ENCODE peak calls at places on chromosomes 11 and 22, in four cellular contexts. L is A549, C is K562, T is GM12878. R is an unnamed sample.

GRCh38 chr11:64152841-64153691 is 12.8 kb downstream of the MACROD1 start:
- DNase-seq in L (peak), C (peak), T (no peak), R (peak)

GRCh38 chr11:114259551-114259983 is 36.6 kb upstream of the NNMT start:
- DNase-seq in C (no peak), T (no peak), L (no peak), R (no peak)

GRCh38 chr22:27108425-27109114 is 451.2 kb downstream of the MIAT start:
- DNase-seq in C (no peak), T (no peak), L (no peak), R (no peak)

GRCh38 chr22:43998865-43999264 is 25.2 kb upstream of the PARVB start:
- DNase-seq in T (no peak), C (no peak), L (no peak), R (no peak)

GRCh38 chr11:71420455-71421241 is 27.5 kb downstream of the DHCR7 start:
- DNase-seq in C (peak), T (peak), L (peak), R (peak)

GRCh38 chr11:57798905-57799559 is 37.4 kb downstream of the CTNND1 start:
- DNase-seq in T (no peak), L (no peak), C (peak), R (peak)

GRCh38 chr11:95671768-95672167 is 117.8 kb downstream of the FAM76B start:
- DNase-seq in T (no peak), L (no peak), C (no peak), R (no peak)

GRCh38 chr11:59097113-59097708 is 9.8 kb upstream of the FAM111B start:
- DNase-seq in C (peak), L (no peak), T (no peak), R (peak)

GRCh38 chr11:133710681-133711240 is 134.6 kb downstream of the SPATA19 start:
- DNase-seq in T (no peak), L (no peak), C (no peak), R (no peak)

GRCh38 chr11:73366265-73366610 is 10.0 kb upstream of the RELT start:
- DNase-seq in T (no peak), C (no peak), L (no peak), R (no peak)

GRCh38 chr11:8833568-8834275 is 77.3 kb upstream of the AKIP1 start:
- DNase-seq in T (no peak), L (no peak), C (no peak), R (no peak)

GRCh38 chr22:20296598-20296997 is 23.3 kb downstream of the DGCR6L start:
- DNase-seq in T (no peak), C (no peak), L (no peak), R (no peak)

GRCh38 chr11:1486054-1486825 is at the start of gene MOB2:
- DNase-seq in T (no peak), C (peak), L (no peak), R (no peak)
- TF ChIP-seq POLR2AphosphoS2 in T (no peak), C (no peak), L (no peak), R (no peak)

DNA sequence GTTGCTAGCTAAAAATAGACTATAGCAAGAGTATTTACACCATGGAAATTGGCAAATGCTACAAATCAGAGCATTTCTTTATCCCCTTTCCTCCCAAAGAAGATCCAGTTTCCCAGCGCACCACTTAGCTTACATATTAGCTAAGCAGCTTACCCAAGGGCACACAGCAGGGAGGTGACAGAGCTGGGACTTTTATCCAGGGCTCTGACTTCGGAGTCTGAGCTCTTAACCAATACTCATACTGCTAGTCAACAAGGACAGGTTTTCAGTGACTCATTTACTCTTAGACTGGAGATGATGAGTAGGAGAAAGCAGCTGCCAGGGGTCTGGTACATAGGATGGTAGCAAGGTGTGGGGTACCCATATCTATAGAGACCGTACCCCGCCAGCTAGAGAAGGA is 38.4 kb downstream of the NAV2 start:
- DNase-seq in C (no peak), L (no peak), T (no peak), R (no peak)
- TF ChIP-seq POLR2AphosphoS2 in C (no peak), L (no peak), T (no peak), R (no peak)

GRCh38 chr11:111378773-111379499 is at the start of gene POU2AF1:
- DNase-seq in C (no peak), T (peak), L (no peak), R (no peak)
- TF ChIP-seq POLR2AphosphoS2 in C (no peak), T (peak), L (no peak), R (no peak)

DNA sequence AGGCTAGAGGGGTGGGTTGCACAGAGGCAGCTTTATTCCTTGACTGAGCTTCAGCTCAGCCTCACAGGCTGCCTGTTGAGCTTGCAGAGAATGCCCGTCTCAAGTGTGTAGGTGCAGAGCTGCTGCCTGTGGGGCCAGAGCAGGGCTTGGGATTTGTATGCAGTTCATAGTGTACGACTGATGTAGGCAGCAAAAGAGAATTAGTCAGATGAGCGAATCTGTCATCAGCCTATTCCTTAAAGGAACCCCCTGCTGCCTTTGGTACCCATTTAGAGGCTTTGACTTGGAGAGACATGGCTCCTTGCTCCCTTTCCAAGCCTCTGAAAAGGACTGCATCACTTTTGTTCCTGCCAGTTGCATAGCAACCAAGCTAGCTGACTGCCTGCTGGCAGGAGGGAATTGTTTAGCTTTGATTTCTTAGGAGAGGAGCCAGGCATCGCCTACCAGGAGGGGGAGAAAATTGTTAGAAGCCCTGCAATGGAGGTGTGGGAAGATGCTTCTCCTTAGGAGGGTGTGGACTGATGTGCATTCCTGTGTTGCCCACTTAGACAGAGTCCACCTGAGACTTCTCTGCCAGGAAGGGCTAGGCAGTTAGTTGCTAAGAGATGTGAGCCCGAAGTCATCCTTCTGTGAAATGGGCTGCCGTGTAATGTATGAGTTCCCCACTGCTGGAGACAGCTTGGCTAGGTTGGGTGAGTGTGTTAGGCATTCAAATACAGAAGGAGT is 10.9 kb downstream of the ACO2 start:
- DNase-seq in T (no peak), L (no peak), C (no peak), R (no peak)
- TF ChIP-seq POLR2AphosphoS2 in T (no peak), L (no peak), C (no peak), R (no peak)

GRCh38 chr22:33919591-33920501 is at the start of gene LARGE1:
- DNase-seq in C (peak), T (no peak), L (peak), R (peak)
- TF ChIP-seq POLR2AphosphoS2 in C (no peak), T (no peak), L (no peak), R (no peak)

GRCh38 chr11:120318906-120319305 is 6.2 kb upstream of the TLCD5 start:
- DNase-seq in C (no peak), L (no peak), T (no peak), R (no peak)

GRCh38 chr11:120314861-120315260 is 10.2 kb upstream of the TLCD5 start:
- DNase-seq in T (no peak), C (no peak), L (no peak), R (no peak)

GRCh38 chr11:120317689-120318195 is 7.4 kb upstream of the TLCD5 start:
- DNase-seq in C (no peak), T (no peak), L (no peak), R (no peak)

DNA sequence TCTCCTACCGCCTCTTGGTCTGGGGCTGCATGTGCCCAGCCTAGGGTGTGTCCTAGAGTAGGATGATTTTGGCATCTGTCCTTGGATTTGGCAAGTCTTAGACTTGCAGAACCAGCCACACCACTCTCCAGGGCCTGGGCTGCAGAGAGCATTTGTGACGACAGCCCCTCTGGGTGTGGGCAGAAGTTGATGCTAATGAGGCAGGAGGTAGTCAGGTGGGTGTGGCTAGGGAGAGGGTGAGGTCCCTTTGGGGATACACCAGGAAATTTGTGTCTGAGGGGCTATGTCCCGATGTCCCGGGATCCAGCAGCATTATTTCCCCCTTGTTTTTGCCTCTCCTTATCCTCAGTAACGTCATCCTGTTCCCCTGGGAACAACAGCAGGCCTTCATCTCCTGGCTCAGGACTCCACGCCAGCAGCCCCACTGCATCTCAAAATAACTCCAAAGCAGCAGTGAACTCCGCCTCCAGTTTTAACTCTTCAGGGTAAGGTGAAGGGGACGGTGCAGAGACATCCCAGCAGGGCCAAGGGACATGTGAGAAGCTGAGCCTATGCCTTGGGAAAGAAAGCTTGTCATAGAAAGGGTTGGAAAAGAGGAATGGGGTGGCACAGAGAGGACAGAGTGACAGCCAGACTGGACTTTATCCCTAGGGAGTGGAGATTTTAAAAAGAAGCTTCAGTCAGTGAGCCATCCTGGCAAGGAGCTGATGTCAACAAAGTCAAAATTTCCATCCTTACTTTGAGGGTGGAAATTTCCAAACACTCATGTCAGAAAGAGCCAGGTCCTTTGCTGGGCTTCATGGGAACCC is 8.0 kb upstream of the TLCD5 start:
- DNase-seq in C (no peak), L (no peak), T (no peak), R (no peak)
- TF ChIP-seq POLR2AphosphoS2 in C (no peak), L (no peak), T (no peak), R (no peak)

GRCh38 chr11:79438631-79439429 is 2.0 kb downstream of the TENM4 start:
- DNase-seq in L (no peak), T (no peak), C (no peak), R (no peak)
- TF ChIP-seq POLR2AphosphoS2 in L (no peak), T (no peak), C (no peak), R (no peak)

DNA sequence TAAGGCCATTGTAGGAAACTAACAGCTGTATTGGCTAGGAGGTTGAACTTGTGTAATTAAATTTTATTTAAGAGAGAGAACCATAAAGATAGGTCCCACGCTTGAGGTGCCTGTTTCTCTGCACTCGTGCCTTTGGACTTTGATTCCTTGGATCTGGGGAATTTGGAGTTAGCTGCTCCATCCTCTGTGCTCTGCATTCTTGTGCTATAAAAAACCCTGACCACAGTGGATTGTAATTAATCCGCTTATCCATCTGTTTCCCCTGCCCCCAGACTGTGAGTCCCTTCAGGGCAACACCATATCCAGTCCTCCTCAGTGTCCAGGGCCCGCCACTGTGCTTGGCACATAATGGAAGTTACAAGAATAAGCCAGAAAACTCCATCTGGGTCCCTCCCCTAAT is 169.8 kb downstream of the SPON1 start:
- DNase-seq in T (no peak), C (no peak), L (no peak), R (no peak)
- TF ChIP-seq POLR2AphosphoS2 in T (no peak), C (no peak), L (no peak), R (no peak)

GRCh38 chr22:29870574-29870973 is 12.4 kb upstream of the MTMR3 start:
- DNase-seq in L (no peak), T (no peak), C (no peak), R (no peak)
- TF ChIP-seq POLR2AphosphoS2 in L (no peak), T (no peak), C (no peak), R (no peak)